ENCODE peak calls at places on chromosomes 11 and 22, in four cellular contexts. B, X, T and N are unnamed samples.
A peak's percentile ranks its signal among the peaks of the same experiment; 100 is the strongest.

GRCh38 chr11:124643605-124644425 is 21.2 kb downstream of the TBRG1 start:
- DNase-seq in B (no peak), X (no peak), T (no peak), N (peak; percentile 66)

GRCh38 chr11:32659672-32660071 is 76.0 kb downstream of the EIF3M start:
- DNase-seq in B (no peak), X (no peak), T (no peak), N (no peak)

GRCh38 chr11:128621491-128622136 is 34.3 kb upstream of the ETS1 start:
- DNase-seq in B (no peak), X (no peak), T (no peak), N (no peak)

GRCh38 chr11:101797335-101797734 is 117.5 kb upstream of the CEP126 start:
- DNase-seq in B (no peak), X (no peak), T (no peak), N (no peak)

GRCh38 chr11:12270215-12270797 is 107.1 kb upstream of the PARVA start:
- DNase-seq in B (peak; percentile 13), X (no peak), T (no peak), N (no peak)

GRCh38 chr11:68216171-68216938 is 3.3 kb upstream of the KMT5B start:
- DNase-seq in B (no peak), X (no peak), T (no peak), N (no peak)

GRCh38 chr11:19827399-19828135 is 114.9 kb downstream of the NAV2 start:
- DNase-seq in B (no peak), X (peak; percentile 39), T (no peak), N (no peak)

GRCh38 chr11:110253525-110253924 is 42.9 kb downstream of the RDX start:
- DNase-seq in B (no peak), X (no peak), T (no peak), N (no peak)

GRCh38 chr11:35943294-35943693 is 568 bp upstream of the LDLRAD3 start:
- DNase-seq in B (no peak), X (no peak), T (no peak), N (no peak)

GRCh38 chr22:27752771-27753170 is 48.8 kb downstream of the MN1 start:
- DNase-seq in B (no peak), X (no peak), T (no peak), N (no peak)

GRCh38 chr11:75107187-75107586 is 10.5 kb upstream of the OR2AT4 start:
- DNase-seq in B (no peak), X (no peak), T (no peak), N (no peak)

GRCh38 chr11:75103380-75104026 is 6.8 kb upstream of the OR2AT4 start:
- DNase-seq in B (no peak), X (no peak), T (peak; percentile 50), N (peak; percentile 84)

GRCh38 chr11:75101424-75102128 is 4.9 kb upstream of the OR2AT4 start:
- DNase-seq in B (no peak), X (no peak), T (no peak), N (no peak)

GRCh38 chr11:75100314-75100713 is 3.6 kb upstream of the OR2AT4 start:
- DNase-seq in B (no peak), X (no peak), T (peak; percentile 78), N (peak; percentile 62)

GRCh38 chr11:75105462-75105925 is 8.8 kb upstream of the OR2AT4 start:
- DNase-seq in B (peak; percentile 21), X (peak; percentile 21), T (no peak), N (peak; percentile 69)
- TF ChIP-seq HDAC6 in B (no peak), X (no peak), T (no peak), N (no peak)

DNA sequence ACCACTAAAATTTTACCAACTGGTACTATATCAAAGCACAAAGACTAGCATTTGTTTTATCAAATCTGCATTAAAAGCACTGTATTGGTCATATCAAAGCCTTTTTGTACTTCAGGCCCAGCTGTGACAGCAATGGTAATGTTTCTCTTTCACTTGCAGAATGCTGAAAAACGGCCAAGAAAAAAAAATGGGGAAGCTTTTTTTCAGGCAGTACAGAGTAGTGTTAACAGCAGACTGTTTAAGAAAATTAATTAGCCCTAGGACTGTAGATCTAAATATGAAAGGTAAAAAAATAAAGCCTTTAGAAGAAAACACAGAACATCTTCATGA is 33.3 kb downstream of the DENND5A start:
- DNase-seq in B (no peak), X (no peak), T (no peak), N (no peak)
- TF ChIP-seq HDAC6 in B (no peak), X (no peak), T (no peak), N (no peak)

GRCh38 chr11:120540744-120541143 is 29.2 kb downstream of the GRIK4 start:
- DNase-seq in B (peak; percentile 63), X (no peak), T (no peak), N (no peak)

GRCh38 chr11:120536797-120537169 is 25.2 kb downstream of the GRIK4 start:
- DNase-seq in B (no peak), X (no peak), T (no peak), N (no peak)

GRCh38 chr11:120538707-120539106 is 27.2 kb downstream of the GRIK4 start:
- DNase-seq in B (no peak), X (no peak), T (no peak), N (no peak)

GRCh38 chr11:120537996-120538395 is 26.4 kb downstream of the GRIK4 start:
- DNase-seq in B (no peak), X (no peak), T (no peak), N (no peak)

GRCh38 chr11:120539681-120540369 is 28.3 kb downstream of the GRIK4 start:
- DNase-seq in B (no peak), X (no peak), T (no peak), N (no peak)
- TF ChIP-seq HDAC6 in B (no peak), X (no peak), T (no peak), N (no peak)

DNA sequence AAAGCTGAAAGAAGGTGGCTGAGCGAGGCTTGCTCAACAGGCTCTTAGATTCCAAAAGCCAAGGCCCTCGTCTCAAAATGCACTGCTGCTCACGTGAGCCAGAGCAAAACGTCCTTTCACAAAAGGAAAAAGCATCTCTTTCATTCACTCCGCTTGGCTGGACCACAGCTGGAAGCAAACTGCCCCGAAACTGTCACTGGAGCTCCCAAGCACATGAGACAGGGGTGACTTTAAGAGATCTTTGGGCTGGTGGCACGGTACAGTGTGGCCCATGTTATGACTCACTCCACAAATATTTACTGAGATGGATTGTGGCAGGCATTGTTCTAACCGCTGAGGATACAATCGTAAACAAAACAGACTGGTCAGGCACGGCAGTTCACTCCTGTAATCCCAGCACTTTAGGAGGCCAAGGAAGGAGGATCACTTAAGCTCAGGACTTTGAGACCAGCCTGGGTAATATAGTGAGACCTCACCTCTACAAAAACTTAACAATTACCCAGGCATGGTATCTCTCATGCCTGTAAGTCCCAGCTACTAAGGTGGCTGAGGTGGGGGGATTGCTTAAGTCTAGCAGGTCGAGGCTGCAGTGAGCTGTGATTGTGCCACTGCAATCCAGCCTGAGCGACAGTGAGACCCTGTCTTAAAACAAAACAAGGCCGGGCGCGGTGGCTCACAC is 3.6 kb downstream of the PLA2G6 start:
- DNase-seq in B (peak; percentile 94), X (no peak), T (no peak), N (no peak)
- TF ChIP-seq HDAC6 in B (no peak), X (no peak), T (no peak), N (no peak)

DNA sequence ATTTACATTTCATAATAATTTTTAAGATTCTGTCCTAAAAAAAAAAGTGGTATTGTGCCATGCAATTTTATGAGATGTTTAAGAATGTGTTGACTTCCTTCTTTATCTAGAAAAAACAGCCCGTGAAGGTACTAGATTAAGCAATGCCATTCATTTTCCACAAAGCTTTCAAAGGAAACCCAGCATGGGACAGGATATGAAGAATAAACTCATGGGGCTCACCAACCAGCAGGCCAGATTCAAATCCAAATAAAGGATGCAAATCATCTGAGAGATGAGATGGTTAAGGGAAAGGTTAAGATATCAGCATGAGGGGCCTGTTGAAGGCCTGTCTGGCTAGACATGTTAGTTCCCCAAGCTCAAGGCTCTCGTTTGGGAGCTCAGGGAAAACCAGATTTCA is 199.1 kb downstream of the SWAP70 start:
- DNase-seq in B (no peak), X (no peak), T (no peak), N (no peak)
- TF ChIP-seq HDAC6 in B (no peak), X (no peak), T (no peak), N (no peak)

GRCh38 chr22:37032535-37033460 is 13.3 kb downstream of the MPST start:
- DNase-seq in B (peak; percentile 100), X (no peak), T (no peak), N (no peak)
- TF ChIP-seq HDAC6 in B (peak; percentile 57), X (no peak), T (no peak), N (no peak)

GRCh38 chr22:21652010-21652546 is 10.0 kb downstream of the SDF2L1 start:
- DNase-seq in B (peak; percentile 84), X (no peak), T (peak; percentile 51), N (peak; percentile 100)

GRCh38 chr22:21651521-21652009 is 9.5 kb downstream of the SDF2L1 start:
- DNase-seq in B (no peak), X (no peak), T (no peak), N (no peak)

GRCh38 chr22:21652547-21653545 is 10.7 kb downstream of the SDF2L1 start:
- DNase-seq in B (no peak), X (no peak), T (no peak), N (peak; percentile 92)

GRCh38 chr22:21650280-21650679 is 8.2 kb downstream of the SDF2L1 start:
- DNase-seq in B (no peak), X (no peak), T (no peak), N (no peak)

GRCh38 chr22:21650823-21651520 is 8.9 kb downstream of the SDF2L1 start:
- DNase-seq in B (no peak), X (no peak), T (no peak), N (no peak)
- TF ChIP-seq HDAC6 in B (no peak), X (no peak), T (no peak), N (no peak)

DNA sequence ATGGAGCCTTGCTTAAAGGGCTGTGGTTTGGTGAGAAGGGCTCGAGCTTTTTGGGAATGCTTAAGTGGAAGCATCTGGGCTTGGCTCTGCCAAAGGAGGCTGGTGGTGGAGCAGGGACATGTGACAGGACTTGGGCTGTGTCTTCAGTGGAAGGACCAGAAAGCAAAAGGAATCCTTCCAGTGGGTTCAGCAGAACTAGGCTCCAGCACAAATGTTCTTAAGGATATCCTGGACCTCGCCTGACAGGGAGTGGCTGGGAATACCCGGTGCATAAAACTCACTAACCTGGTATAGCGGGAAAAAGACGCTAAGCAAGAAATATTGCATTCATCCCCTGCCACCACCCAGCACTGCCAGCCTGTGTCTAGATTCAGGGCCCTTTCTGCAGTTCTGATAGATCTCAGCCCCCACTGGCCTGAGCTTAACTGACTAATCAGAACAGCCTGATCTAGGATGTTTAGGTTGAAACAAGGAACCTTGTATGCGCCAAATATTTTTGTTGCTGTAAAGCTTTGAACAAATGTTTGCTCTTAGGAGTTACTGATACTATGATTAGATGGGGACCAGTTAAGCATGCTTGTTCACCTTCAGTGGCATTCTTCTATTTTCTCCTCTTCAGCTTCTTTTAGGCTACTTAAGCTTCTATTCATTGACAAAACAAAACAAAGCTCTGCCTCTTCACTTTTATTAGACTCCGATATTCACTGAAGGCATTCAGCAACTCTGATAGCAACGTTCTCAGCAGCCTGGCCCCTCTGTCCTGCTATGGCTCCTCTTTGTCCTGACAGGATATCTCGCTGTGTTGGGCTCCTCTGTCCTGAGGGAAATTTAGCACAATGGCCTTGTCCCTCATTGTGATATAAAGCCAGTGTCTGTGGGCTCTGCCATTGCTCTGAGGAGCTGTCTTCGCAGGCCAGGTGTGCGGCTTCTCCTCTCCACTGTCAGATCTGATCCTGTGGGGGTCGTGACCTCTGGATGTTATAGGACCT is 25.0 kb downstream of the PPFIBP2 start:
- DNase-seq in B (no peak), X (no peak), T (no peak), N (no peak)
- TF ChIP-seq HDAC6 in B (no peak), X (no peak), T (no peak), N (no peak)